ENCODE peak calls at places on chromosomes 1 and 21, in five cellular contexts. One of them, this sample, is unnamed.

GRCh38 chr1:39646232-39647081 is 7.0 kb upstream of the HEYL start:
- DNase-seq in epithelial cell of esophagus: peak
- DNase-seq in lower lobe of right lung: no peak
- DNase-seq in HFF-Myc: peak
- DNase-seq in PC-9: no peak
- DNase-seq in this sample: no peak

GRCh38 chr1:168145184-168146159 is 8.7 kb upstream of the GPR161 start:
- DNase-seq in epithelial cell of esophagus: peak
- DNase-seq in lower lobe of right lung: peak
- DNase-seq in HFF-Myc: peak
- DNase-seq in PC-9: peak
- DNase-seq in this sample: peak

GRCh38 chr1:6745073-6745472 is 40.2 kb upstream of the CAMTA1 start:
- DNase-seq in epithelial cell of esophagus: no peak
- DNase-seq in lower lobe of right lung: no peak
- DNase-seq in HFF-Myc: no peak
- DNase-seq in PC-9: no peak
- DNase-seq in this sample: no peak

GRCh38 chr1:145708063-145708462 is 895 bp upstream of the PDZK1 start:
- DNase-seq in epithelial cell of esophagus: no peak
- DNase-seq in lower lobe of right lung: no peak
- DNase-seq in HFF-Myc: no peak
- DNase-seq in PC-9: no peak
- DNase-seq in this sample: no peak

GRCh38 chr1:150273310-150273709 is 720 bp downstream of the C1orf54 start:
- DNase-seq in epithelial cell of esophagus: no peak
- DNase-seq in lower lobe of right lung: no peak
- DNase-seq in HFF-Myc: no peak
- DNase-seq in PC-9: no peak
- DNase-seq in this sample: no peak

GRCh38 chr1:43067856-43068751 is 104.0 kb downstream of the EBNA1BP2 start:
- DNase-seq in epithelial cell of esophagus: no peak
- DNase-seq in lower lobe of right lung: no peak
- DNase-seq in HFF-Myc: no peak
- DNase-seq in PC-9: no peak
- DNase-seq in this sample: no peak

GRCh38 chr21:39109163-39109530 is 74.1 kb downstream of the PSMG1 start:
- DNase-seq in epithelial cell of esophagus: no peak
- DNase-seq in lower lobe of right lung: no peak
- DNase-seq in HFF-Myc: no peak
- DNase-seq in PC-9: no peak
- DNase-seq in this sample: no peak

GRCh38 chr1:173039621-173040020 is 11.1 kb downstream of the TNFSF18 start:
- DNase-seq in epithelial cell of esophagus: peak
- DNase-seq in lower lobe of right lung: no peak
- DNase-seq in HFF-Myc: no peak
- DNase-seq in PC-9: no peak
- DNase-seq in this sample: no peak

GRCh38 chr1:2300851-2301606 is 72.9 kb downstream of the SKI start:
- DNase-seq in epithelial cell of esophagus: no peak
- DNase-seq in lower lobe of right lung: peak
- DNase-seq in HFF-Myc: no peak
- DNase-seq in PC-9: no peak
- DNase-seq in this sample: no peak

GRCh38 chr1:230465701-230466100 is 39.6 kb upstream of the PGBD5 start:
- DNase-seq in epithelial cell of esophagus: no peak
- DNase-seq in lower lobe of right lung: no peak
- DNase-seq in HFF-Myc: no peak
- DNase-seq in PC-9: no peak
- DNase-seq in this sample: no peak

GRCh38 chr1:200897188-200897710 is 2.5 kb downstream of the INAVA start:
- DNase-seq in epithelial cell of esophagus: no peak
- DNase-seq in lower lobe of right lung: no peak
- DNase-seq in HFF-Myc: no peak
- DNase-seq in PC-9: no peak
- DNase-seq in this sample: no peak

GRCh38 chr1:155174334-155175280 is 958 bp downstream of the TRIM46 start:
- DNase-seq in epithelial cell of esophagus: no peak
- DNase-seq in lower lobe of right lung: no peak
- DNase-seq in HFF-Myc: no peak
- DNase-seq in PC-9: no peak
- DNase-seq in this sample: no peak

GRCh38 chr1:60753508-60753907 is 328.9 kb upstream of the NFIA start:
- DNase-seq in epithelial cell of esophagus: no peak
- DNase-seq in lower lobe of right lung: no peak
- DNase-seq in HFF-Myc: no peak
- DNase-seq in PC-9: no peak
- DNase-seq in this sample: no peak

GRCh38 chr1:161487483-161487827 is 17.8 kb upstream of the FCGR2A start:
- DNase-seq in epithelial cell of esophagus: peak
- DNase-seq in lower lobe of right lung: no peak
- DNase-seq in HFF-Myc: peak
- DNase-seq in PC-9: peak
- DNase-seq in this sample: peak

GRCh38 chr1:8116892-8117262 is 90.8 kb upstream of the ERRFI1 start:
- DNase-seq in epithelial cell of esophagus: no peak
- DNase-seq in lower lobe of right lung: peak
- DNase-seq in HFF-Myc: no peak
- DNase-seq in PC-9: no peak
- DNase-seq in this sample: no peak

GRCh38 chr1:156742801-156743200 is 1.9 kb upstream of the MRPL24 start:
- DNase-seq in epithelial cell of esophagus: no peak
- DNase-seq in lower lobe of right lung: peak
- DNase-seq in HFF-Myc: no peak
- DNase-seq in PC-9: no peak
- DNase-seq in this sample: no peak

GRCh38 chr1:230693221-230693620 is 20.7 kb downstream of the AGT start:
- DNase-seq in epithelial cell of esophagus: no peak
- DNase-seq in lower lobe of right lung: no peak
- DNase-seq in HFF-Myc: no peak
- DNase-seq in PC-9: no peak
- DNase-seq in this sample: no peak

GRCh38 chr1:15137807-15138206 is 15.7 kb upstream of the TMEM51 start:
- DNase-seq in epithelial cell of esophagus: no peak
- DNase-seq in lower lobe of right lung: no peak
- DNase-seq in HFF-Myc: no peak
- DNase-seq in PC-9: no peak
- DNase-seq in this sample: no peak

GRCh38 chr1:228154685-228155571 is 5.2 kb downstream of the GJC2 start:
- DNase-seq in epithelial cell of esophagus: peak
- DNase-seq in lower lobe of right lung: peak
- DNase-seq in HFF-Myc: no peak
- DNase-seq in PC-9: no peak
- DNase-seq in this sample: no peak

GRCh38 chr1:24944318-24944717 is 14.2 kb upstream of the RUNX3 start:
- DNase-seq in epithelial cell of esophagus: no peak
- DNase-seq in lower lobe of right lung: no peak
- DNase-seq in HFF-Myc: no peak
- DNase-seq in PC-9: no peak
- DNase-seq in this sample: no peak

GRCh38 chr21:45478115-45478801 is 64.0 kb downstream of the SLC19A1 start:
- DNase-seq in epithelial cell of esophagus: peak
- DNase-seq in lower lobe of right lung: peak
- DNase-seq in HFF-Myc: no peak
- DNase-seq in PC-9: no peak
- DNase-seq in this sample: peak

GRCh38 chr1:209641216-209642181 is 10.7 kb downstream of the LAMB3 start:
- DNase-seq in epithelial cell of esophagus: no peak
- DNase-seq in lower lobe of right lung: peak
- DNase-seq in HFF-Myc: no peak
- DNase-seq in PC-9: no peak
- DNase-seq in this sample: no peak

GRCh38 chr21:28235169-28235892 is 757.3 kb downstream of the LTN1 start:
- DNase-seq in epithelial cell of esophagus: no peak
- DNase-seq in lower lobe of right lung: peak
- DNase-seq in HFF-Myc: no peak
- DNase-seq in PC-9: no peak
- DNase-seq in this sample: peak

GRCh38 chr1:224329484-224329841 is 509 bp downstream of the NVL start:
- DNase-seq in epithelial cell of esophagus: no peak
- DNase-seq in lower lobe of right lung: no peak
- DNase-seq in HFF-Myc: no peak
- DNase-seq in PC-9: no peak
- DNase-seq in this sample: no peak

GRCh38 chr1:46148318-46148717 is 15.9 kb upstream of the PIK3R3 start:
- DNase-seq in epithelial cell of esophagus: no peak
- DNase-seq in lower lobe of right lung: no peak
- DNase-seq in HFF-Myc: no peak
- DNase-seq in PC-9: no peak
- DNase-seq in this sample: no peak

DNA sequence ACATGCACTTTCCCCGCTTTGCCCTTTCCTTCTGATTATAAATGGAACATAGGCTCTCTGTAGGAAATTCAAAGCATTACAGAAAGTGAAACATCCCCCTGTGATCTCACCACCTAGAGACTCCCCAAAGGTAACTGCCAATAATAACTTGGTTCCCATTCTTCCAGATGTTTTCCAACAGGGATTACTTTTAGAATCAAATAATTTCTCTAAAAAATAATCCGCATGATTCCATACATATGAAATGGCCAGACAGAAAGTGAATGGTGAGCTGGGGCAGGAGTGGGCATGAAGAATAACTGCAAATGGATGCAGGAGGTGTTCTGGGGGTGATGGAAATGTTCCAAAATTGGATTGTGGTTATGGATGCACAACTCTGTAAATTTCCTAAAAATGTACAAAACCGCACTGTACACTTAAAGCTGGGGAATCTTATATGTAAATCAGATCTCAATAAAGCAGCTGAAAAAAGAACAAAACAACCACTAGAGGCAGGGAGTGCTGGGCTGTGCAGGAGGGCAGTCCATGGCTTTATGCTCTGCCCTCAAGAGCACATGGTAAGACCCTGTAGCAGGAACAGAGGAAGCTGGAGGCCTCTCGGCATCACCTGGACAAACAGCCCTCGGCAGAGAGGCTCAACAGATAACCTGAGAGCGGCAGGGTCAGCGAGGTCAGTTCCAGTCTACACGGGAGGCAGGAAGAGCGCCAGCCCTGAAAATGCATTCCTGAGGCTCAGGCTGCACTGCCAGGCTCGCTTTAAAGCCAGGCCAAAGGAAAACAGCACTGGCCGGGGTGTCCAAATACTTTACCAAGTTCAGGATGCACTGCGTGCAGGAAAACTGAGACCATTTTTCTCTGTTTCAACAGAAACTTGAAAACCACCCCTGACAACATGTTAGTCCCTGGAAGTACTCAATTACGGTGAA is 39.7 kb downstream of the CAPZB start:
- DNase-seq in epithelial cell of esophagus: no peak
- DNase-seq in lower lobe of right lung: peak
- DNase-seq in HFF-Myc: no peak
- DNase-seq in PC-9: peak
- DNase-seq in this sample: no peak
- TF ChIP-seq CTCF in epithelial cell of esophagus: peak
- TF ChIP-seq CTCF in lower lobe of right lung: peak
- TF ChIP-seq CTCF in HFF-Myc: peak
- TF ChIP-seq CTCF in PC-9: no peak
- TF ChIP-seq CTCF in this sample: peak

GRCh38 chr21:42496120-42496838 is at the start of gene RSPH1:
- DNase-seq in epithelial cell of esophagus: peak
- DNase-seq in lower lobe of right lung: peak
- DNase-seq in HFF-Myc: peak
- DNase-seq in PC-9: peak
- DNase-seq in this sample: peak
- TF ChIP-seq CTCF in epithelial cell of esophagus: no peak
- TF ChIP-seq CTCF in lower lobe of right lung: no peak
- TF ChIP-seq CTCF in HFF-Myc: no peak
- TF ChIP-seq CTCF in PC-9: no peak
- TF ChIP-seq CTCF in this sample: no peak

GRCh38 chr1:13996334-13996733 is 296.3 kb downstream of the PRDM2 start:
- DNase-seq in epithelial cell of esophagus: no peak
- DNase-seq in lower lobe of right lung: no peak
- DNase-seq in HFF-Myc: no peak
- DNase-seq in PC-9: no peak
- DNase-seq in this sample: peak
- TF ChIP-seq CTCF in epithelial cell of esophagus: no peak
- TF ChIP-seq CTCF in lower lobe of right lung: no peak
- TF ChIP-seq CTCF in HFF-Myc: no peak
- TF ChIP-seq CTCF in PC-9: no peak
- TF ChIP-seq CTCF in this sample: no peak

GRCh38 chr1:53359934-53360276 is 32.0 kb upstream of the LRP8 start:
- DNase-seq in epithelial cell of esophagus: no peak
- DNase-seq in lower lobe of right lung: no peak
- DNase-seq in HFF-Myc: no peak
- DNase-seq in PC-9: no peak
- DNase-seq in this sample: no peak

GRCh38 chr1:53362270-53362669 is 34.4 kb upstream of the LRP8 start:
- DNase-seq in epithelial cell of esophagus: no peak
- DNase-seq in lower lobe of right lung: no peak
- DNase-seq in HFF-Myc: no peak
- DNase-seq in PC-9: no peak
- DNase-seq in this sample: no peak

GRCh38 chr1:53365405-53366063 is 37.7 kb upstream of the LRP8 start:
- DNase-seq in epithelial cell of esophagus: no peak
- DNase-seq in lower lobe of right lung: peak
- DNase-seq in HFF-Myc: no peak
- DNase-seq in PC-9: no peak
- DNase-seq in this sample: no peak

GRCh38 chr1:53361541-53361961 is 33.7 kb upstream of the LRP8 start:
- DNase-seq in epithelial cell of esophagus: no peak
- DNase-seq in lower lobe of right lung: no peak
- DNase-seq in HFF-Myc: no peak
- DNase-seq in PC-9: no peak
- DNase-seq in this sample: no peak

GRCh38 chr1:53362851-53363642 is 35.2 kb upstream of the LRP8 start:
- DNase-seq in epithelial cell of esophagus: no peak
- DNase-seq in lower lobe of right lung: no peak
- DNase-seq in HFF-Myc: no peak
- DNase-seq in PC-9: no peak
- DNase-seq in this sample: no peak
- TF ChIP-seq CTCF in epithelial cell of esophagus: no peak
- TF ChIP-seq CTCF in lower lobe of right lung: no peak
- TF ChIP-seq CTCF in HFF-Myc: no peak
- TF ChIP-seq CTCF in PC-9: no peak
- TF ChIP-seq CTCF in this sample: no peak